ENCODE peak calls at places on chromosomes 4 and X, in four cellular contexts. O, X, E and P are unnamed samples. For H3K4me1, the result is how much of the 10 kb centered on the place peaks cover.

GRCh38 chr4:128513664-128514484 is 226.3 kb upstream of the PGRMC2 start:
- DNase-seq in O (no peak), E (no peak), X (no peak), P (no peak)

GRCh38 chr4:76856183-76856969 is 41.6 kb downstream of the SOWAHB start:
- DNase-seq in E (no peak), O (no peak), X (no peak), P (no peak)

GRCh38 chr4:112592717-112593116 is 44.0 kb downstream of the ZGRF1 start:
- DNase-seq in X (no peak), E (no peak), O (no peak), P (no peak)

GRCh38 chrX:53288173-53288572 is 6.8 kb upstream of the IQSEC2 start:
- DNase-seq in O (no peak), E (no peak), X (no peak), P (no peak)

GRCh38 chr4:76982638-76983579 is 33.4 kb downstream of the SEPTIN11 start:
- DNase-seq in E (no peak), O (no peak), X (no peak), P (no peak)

GRCh38 chr4:27964095-27964494 is 1103.5 kb downstream of the STIM2 start:
- DNase-seq in E (no peak), X (no peak), O (no peak), P (no peak)

GRCh38 chrX:7146026-7146702 is 1.3 kb upstream of the STS start:
- DNase-seq in O (no peak), X (no peak), E (no peak), P (no peak)

GRCh38 chrX:136754641-136755040 is 26.1 kb downstream of the ARHGEF6 start:
- DNase-seq in X (no peak), E (no peak), O (no peak), P (no peak)

GRCh38 chrX:109714340-109714958 is 18.6 kb downstream of the ACSL4 start:
- DNase-seq in O (no peak), X (no peak), E (no peak), P (no peak)

GRCh38 chr4:170047774-170048354 is 21.7 kb upstream of the MFAP3L start:
- DNase-seq in O (no peak), E (no peak), X (peak), P (no peak)

GRCh38 chr4:16029329-16029728 is 54.5 kb downstream of the PROM1 start:
- DNase-seq in X (no peak), O (no peak), E (no peak), P (no peak)

GRCh38 chrX:34956915-34957314 is 14.3 kb downstream of the FAM47B start:
- DNase-seq in X (no peak), E (no peak), O (no peak), P (no peak)

GRCh38 chr4:137949746-137950145 is 292.4 kb downstream of the SLC7A11 start:
- DNase-seq in O (no peak), X (no peak), E (no peak), P (no peak)

GRCh38 chr4:102338405-102338804 is 6.9 kb downstream of the SLC39A8 start:
- DNase-seq in E (no peak), X (no peak), O (no peak), P (no peak)

GRCh38 chr4:189299706-189300105 is 641.0 kb upstream of the FRG1 start:
- DNase-seq in X (no peak), E (no peak), O (no peak), P (no peak)

GRCh38 chrX:21438792-21439191 is 64.6 kb downstream of the CNKSR2 start:
- DNase-seq in X (no peak), E (no peak), O (no peak), P (no peak)

GRCh38 chrX:14697453-14697852 is 168.1 kb downstream of the GLRA2 start:
- DNase-seq in X (no peak), O (no peak), E (no peak), P (no peak)

GRCh38 chr4:19806865-19807264 is 444.8 kb upstream of the SLIT2 start:
- DNase-seq in E (no peak), X (no peak), O (no peak), P (no peak)

GRCh38 chrX:107673401-107673800 is 45.1 kb downstream of the PRPS1 start:
- DNase-seq in X (no peak), O (no peak), E (no peak), P (no peak)

GRCh38 chr4:180197471-180197870 is 2045.7 kb upstream of the TENM3 start:
- DNase-seq in X (no peak), E (no peak), O (no peak), P (no peak)

GRCh38 chrX:106955004-106955772 is 35.0 kb downstream of the CLDN2 start:
- DNase-seq in O (no peak), E (no peak), X (no peak), P (no peak)

GRCh38 chrX:1124531-1124930 is 87.9 kb downstream of the CRLF2 start:
- DNase-seq in E (no peak), O (no peak), X (no peak), P (no peak)

GRCh38 chr4:104592894-104593470 is 98.3 kb upstream of the CXXC4 start:
- DNase-seq in O (no peak), E (no peak), X (no peak), P (no peak)

GRCh38 chr4:4270529-4270928 is 19.4 kb downstream of the LYAR start:
- DNase-seq in X (no peak), O (no peak), E (no peak), P (no peak)

GRCh38 chr4:1557221-1557597 is 126.9 kb downstream of the FAM53A start:
- DNase-seq in X (no peak), O (no peak), E (no peak), P (no peak)

GRCh38 chr4:173211838-173212237 is 43.2 kb downstream of the GALNT7 start:
- DNase-seq in X (no peak), E (no peak), O (no peak), P (no peak)
- TF ChIP-seq EP300 in X (no peak), E (no peak), O (no peak), P (no peak)

GRCh38 chr4:26323807-26324206 is 3.0 kb downstream of the RBPJ start:
- DNase-seq in X (no peak), O (no peak), E (no peak), P (no peak)
- H3K4me1 ChIP-seq in X (under half), O (under half), E (half or more), P (under half)

DNA sequence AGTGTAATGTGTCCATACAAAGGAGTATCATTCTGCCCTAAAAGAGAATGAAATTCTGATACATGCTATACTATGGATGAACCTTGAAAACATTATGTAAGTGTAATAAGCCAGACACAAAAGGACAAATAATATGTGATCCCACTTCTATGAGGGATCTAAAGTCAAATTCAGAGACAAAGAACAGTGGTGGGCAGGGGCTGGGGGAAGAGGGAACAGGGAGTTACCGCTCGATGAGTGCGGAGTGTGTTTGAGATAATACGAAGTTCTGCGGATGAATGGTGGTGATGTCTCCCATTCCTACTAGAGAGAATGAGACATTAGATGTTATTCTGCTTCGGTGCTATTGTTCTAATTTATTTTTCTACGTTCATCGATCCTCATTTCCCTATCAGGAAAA is 46.1 kb upstream of the TLR2 start:
- DNase-seq in O (no peak), E (no peak), X (no peak), P (no peak)
- TF ChIP-seq POLR2A in O (no peak), E (no peak), X (no peak), P (no peak)

DNA sequence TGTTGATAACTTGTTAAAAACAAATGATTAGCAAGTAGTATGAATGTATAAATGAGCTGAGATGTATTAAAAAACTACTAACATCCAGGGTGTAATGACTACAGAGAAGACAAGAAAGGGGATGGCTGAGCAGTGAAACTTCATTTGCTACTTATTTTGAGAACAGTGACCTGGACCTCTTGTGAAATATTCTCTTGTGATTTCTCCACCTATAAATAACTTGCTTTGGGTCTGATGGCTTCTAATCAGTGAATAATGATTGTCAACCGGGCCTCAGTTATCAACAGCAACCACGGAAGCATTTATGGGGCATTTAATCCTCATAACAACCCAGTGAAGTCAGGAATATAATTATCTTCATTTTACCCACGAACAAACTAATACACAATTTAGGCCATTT is 154.2 kb upstream of the HAND2 start:
- DNase-seq in O (no peak), X (no peak), E (no peak), P (no peak)
- TF ChIP-seq EP300 in O (no peak), X (no peak), E (no peak), P (no peak)

DNA sequence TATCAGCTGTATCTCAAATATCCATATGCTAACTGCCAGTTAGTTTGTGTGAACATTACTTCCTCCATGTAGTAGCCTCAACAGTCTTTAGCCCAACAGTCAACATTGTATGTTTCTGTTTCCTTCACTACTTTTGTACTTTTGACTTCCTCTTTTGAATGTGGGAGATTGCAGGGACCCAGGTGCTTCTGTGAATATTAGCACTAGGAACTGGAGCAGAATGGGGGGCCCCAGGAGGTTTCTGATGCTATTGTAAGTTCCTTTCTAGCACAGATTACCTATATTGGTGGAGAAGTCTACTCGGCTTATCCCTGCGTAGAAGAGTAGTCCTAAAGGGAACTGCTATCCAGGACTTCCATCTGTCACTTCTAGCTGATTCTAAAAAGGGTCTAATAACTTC is 2.3 kb downstream of the PLAC8 start:
- DNase-seq in E (no peak), X (no peak), O (no peak), P (no peak)
- H3K4me1 ChIP-seq in E (under half), X (under half), O (under half), P (under half)

DNA sequence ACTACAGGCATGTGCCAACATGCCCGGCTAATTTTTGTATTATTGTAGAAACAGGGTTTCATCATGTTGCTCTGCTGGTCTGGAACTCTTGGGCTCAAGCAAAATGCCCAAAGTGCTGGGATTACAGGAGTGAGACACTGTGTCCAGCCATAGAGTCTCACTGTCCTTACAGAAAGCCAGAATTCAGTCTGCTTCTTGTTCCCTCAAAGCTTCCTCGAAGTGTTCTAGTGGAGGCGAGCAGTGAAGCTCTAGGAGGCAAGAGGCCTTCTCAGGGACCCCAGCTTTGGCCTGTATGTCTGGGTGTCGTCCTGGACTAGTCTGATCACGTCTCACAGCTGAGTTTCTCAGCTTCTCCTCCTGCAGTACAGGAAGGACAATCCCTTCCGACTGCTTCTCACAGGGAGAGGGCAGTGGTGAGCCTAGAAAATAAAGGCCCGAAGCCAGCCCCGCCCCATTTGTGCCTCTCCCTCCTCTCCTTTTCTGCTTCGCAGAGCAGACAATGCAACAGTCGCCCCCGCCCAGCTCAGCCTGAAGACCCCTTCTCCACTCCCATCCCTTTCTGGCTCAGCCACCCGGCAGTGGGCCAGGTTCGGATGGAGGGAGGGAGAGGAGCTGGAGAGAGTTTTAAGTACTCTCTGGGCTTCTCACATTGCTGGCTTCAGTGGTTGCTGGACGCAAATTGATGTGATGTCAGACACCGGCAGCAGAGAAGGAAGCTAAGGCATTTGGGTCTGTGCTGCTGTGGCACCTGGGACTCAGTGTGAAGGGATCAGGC is 11.1 kb upstream of the FAM3A start:
- DNase-seq in X (peak), E (no peak), O (peak), P (peak)
- TF ChIP-seq POLR2A in X (no peak), E (no peak), O (no peak), P (no peak)

GRCh38 chrX:25851141-25851540 is 287.0 kb upstream of the MAGEB18 start:
- DNase-seq in X (no peak), E (no peak), O (no peak), P (no peak)

GRCh38 chrX:25858273-25858880 is 279.8 kb upstream of the MAGEB18 start:
- DNase-seq in E (no peak), X (no peak), O (no peak), P (no peak)

GRCh38 chrX:25853002-25853479 is 285.1 kb upstream of the MAGEB18 start:
- DNase-seq in E (no peak), O (no peak), X (no peak), P (no peak)
- TF ChIP-seq EP300 in E (no peak), O (no peak), X (no peak), P (no peak)